ENCODE peak calls at places on chromosome X, in nine cellular contexts. X, A, V, I, W, T, C, Z and U are unnamed samples. For H3K4me1, the result is how much of the 10 kb centered on the place peaks cover.

GRCh38 chrX:114049063-114049462 is 534.8 kb upstream of the HTR2C start:
- DNase-seq in W (no peak), C (no peak), I (peak), X (no peak), A (peak), Z (no peak), T (no peak), V (no peak), U (no peak)

GRCh38 chrX:65035451-65035779 is 59.2 kb upstream of the ZC4H2 start:
- DNase-seq in A (peak), V (peak), T (peak), X (peak), C (peak), I (peak), Z (no peak), W (no peak), U (peak)

GRCh38 chrX:23883737-23884354 is 23.9 kb downstream of the APOO start:
- DNase-seq in X (no peak), T (peak), W (no peak), Z (no peak), C (no peak), V (peak), I (peak), A (peak), U (peak)

GRCh38 chrX:63424063-63424462 is 72.9 kb upstream of the SPIN4 start:
- DNase-seq in A (peak), C (no peak), T (no peak), W (no peak), I (no peak), Z (no peak), V (no peak), X (no peak), U (no peak)

GRCh38 chrX:56763556-56764152 is 34.6 kb downstream of the NBDY start:
- DNase-seq in T (peak), A (no peak), W (no peak), Z (peak), I (peak), V (no peak), C (peak), X (peak), U (no peak)

GRCh38 chrX:123348468-123348867 is 164.4 kb downstream of the GRIA3 start:
- DNase-seq in W (no peak), I (no peak), T (peak), A (no peak), C (no peak), V (no peak), Z (no peak), X (no peak), U (no peak)

GRCh38 chrX:148741441-148741840 is 241.0 kb downstream of the AFF2 start:
- DNase-seq in T (no peak), A (no peak), I (peak), V (peak), Z (no peak), C (no peak), W (no peak), X (no peak), U (no peak)

GRCh38 chrX:23694606-23695005 is 27.3 kb downstream of the PRDX4 start:
- DNase-seq in T (peak), W (peak), C (peak), A (peak), I (peak), V (peak), X (peak), Z (peak), U (peak)

GRCh38 chrX:129980540-129981206 is 1.8 kb upstream of the BCORL1 start:
- DNase-seq in T (peak), W (peak), Z (peak), I (peak), X (peak), C (peak), A (no peak), V (peak), U (peak)

GRCh38 chrX:91331476-91331875 is 103.2 kb upstream of the PABPC5 start:
- DNase-seq in W (no peak), V (no peak), C (no peak), X (no peak), Z (no peak), T (no peak), I (no peak), A (no peak), U (no peak)

GRCh38 chrX:132664273-132664672 is 175.4 kb upstream of the MBNL3 start:
- DNase-seq in V (no peak), I (no peak), W (no peak), X (no peak), T (no peak), A (no peak), Z (no peak), C (no peak), U (no peak)

GRCh38 chrX:134849390-134849789 is 141.4 kb upstream of the SMIM10 start:
- DNase-seq in A (peak), T (peak), Z (no peak), V (peak), I (no peak), C (no peak), X (no peak), W (no peak), U (no peak)

GRCh38 chrX:28988246-28988645 is 401.0 kb downstream of the IL1RAPL1 start:
- DNase-seq in Z (peak), X (no peak), C (peak), A (no peak), T (no peak), V (no peak), W (no peak), I (peak), U (no peak)

GRCh38 chrX:48498374-48498809 is 10.4 kb upstream of the PORCN start:
- DNase-seq in W (no peak), V (peak), X (no peak), I (no peak), A (no peak), T (peak), Z (no peak), C (no peak), U (no peak)

GRCh38 chrX:119726900-119727555 is 31.4 kb upstream of the SOWAHD start:
- DNase-seq in X (no peak), A (peak), C (no peak), V (no peak), W (no peak), Z (no peak), I (no peak), T (peak), U (peak)

GRCh38 chrX:132025085-132025484 is 2.0 kb downstream of the STK26 start:
- DNase-seq in X (no peak), W (no peak), A (no peak), C (no peak), V (no peak), T (no peak), I (no peak), Z (no peak), U (no peak)

GRCh38 chrX:107769581-107770317 is 5.8 kb downstream of the TSC22D3 start:
- DNase-seq in Z (no peak), A (no peak), C (no peak), I (no peak), T (no peak), V (no peak), W (no peak), X (no peak), U (no peak)

GRCh38 chrX:150813922-150814321 is 84.5 kb downstream of the CD99L2 start:
- DNase-seq in C (no peak), V (no peak), T (no peak), A (no peak), W (no peak), I (no peak), X (no peak), Z (no peak), U (no peak)

GRCh38 chrX:154376768-154377167 is 2.3 kb upstream of the EMD start:
- DNase-seq in T (no peak), W (no peak), I (no peak), Z (peak), C (no peak), X (no peak), V (peak), A (no peak), U (no peak)

GRCh38 chrX:129875669-129876068 is 30.3 kb upstream of the UTP14A start:
- DNase-seq in T (peak), X (no peak), V (peak), W (no peak), I (no peak), C (no peak), A (peak), Z (no peak), U (no peak)

GRCh38 chrX:78945186-78945912 is at the start of gene P2RY10:
- DNase-seq in I (no peak), V (no peak), W (peak), Z (no peak), X (peak), A (no peak), C (no peak), T (no peak), U (peak)

GRCh38 chrX:155216940-155217450 is 735 bp downstream of the VBP1 start:
- DNase-seq in X (no peak), I (peak), V (no peak), W (no peak), Z (no peak), T (no peak), A (peak), C (no peak), U (peak)

GRCh38 chrX:39829965-39830364 is 267.8 kb downstream of the BCOR start:
- DNase-seq in V (no peak), X (no peak), T (no peak), C (no peak), Z (no peak), I (no peak), A (no peak), W (no peak), U (no peak)

GRCh38 chrX:23251043-23251442 is 83.6 kb upstream of the PTCHD1 start:
- DNase-seq in X (no peak), V (no peak), W (no peak), Z (no peak), A (no peak), T (no peak), I (no peak), C (no peak), U (no peak)

GRCh38 chrX:65528705-65529340 is 5.8 kb downstream of the LAS1L start:
- DNase-seq in T (peak), W (peak), X (peak), V (peak), Z (no peak), C (peak), I (peak), A (peak), U (peak)

GRCh38 chrX:16665089-16665488 is 15.1 kb downstream of the S100G start:
- DNase-seq in I (no peak), V (peak), C (no peak), T (peak), Z (no peak), A (no peak), W (no peak), X (no peak), U (no peak)

GRCh38 chrX:39518451-39519212 is 579.1 kb downstream of the BCOR start:
- DNase-seq in V (no peak), T (peak), W (no peak), I (peak), C (peak), Z (peak), A (no peak), X (no peak), U (no peak)

GRCh38 chrX:32985544-32985943 is 225.8 kb downstream of the DMD start:
- DNase-seq in V (no peak), Z (no peak), X (no peak), W (no peak), I (no peak), T (no peak), A (no peak), C (no peak), U (no peak)

GRCh38 chrX:149036086-149036485 is 469.0 kb downstream of the IDS start:
- DNase-seq in T (no peak), C (no peak), Z (no peak), V (peak), W (no peak), X (no peak), A (no peak), I (no peak), U (no peak)

GRCh38 chrX:23756165-23756564 is 13.1 kb upstream of the ACOT9 start:
- DNase-seq in V (peak), Z (peak), T (peak), C (peak), A (no peak), I (peak), X (peak), W (peak), U (peak)

GRCh38 chrX:13755254-13755653 is 20.7 kb downstream of the OFD1 start:
- DNase-seq in I (no peak), Z (no peak), V (no peak), T (no peak), W (no peak), X (no peak), A (no peak), C (no peak), U (no peak)

DNA sequence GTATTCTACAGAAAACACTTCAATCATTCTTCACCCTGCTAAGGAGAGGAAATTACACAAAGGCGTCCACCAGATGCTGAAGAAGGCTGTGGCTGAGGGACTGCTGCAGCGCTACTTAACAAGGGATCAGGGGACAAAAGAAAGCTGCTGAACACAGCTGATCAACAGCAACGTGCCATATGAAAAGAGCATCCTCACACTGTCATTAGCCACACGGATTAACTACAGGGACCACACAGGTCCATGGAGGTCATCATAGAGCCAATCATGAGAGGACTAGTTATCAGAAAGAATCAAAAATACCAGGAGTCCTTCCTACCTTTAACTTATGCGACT is 69.6 kb upstream of the STS start:
- DNase-seq in X (no peak), Z (no peak), W (no peak), A (no peak), V (no peak), I (no peak), C (no peak), T (no peak), U (no peak)
- H3K27ac ChIP-seq in X (no peak), Z (no peak), W (no peak), A (no peak), V (no peak), I (no peak), C (no peak), T (no peak), U (no peak)

GRCh38 chrX:115579786-115580294 is 18.9 kb downstream of the PLS3 start:
- DNase-seq in W (no peak), X (no peak), A (no peak), V (no peak), I (peak), T (no peak), Z (no peak), C (no peak), U (no peak)

GRCh38 chrX:115573172-115573571 is 12.2 kb downstream of the PLS3 start:
- DNase-seq in C (no peak), W (no peak), X (no peak), A (no peak), T (no peak), Z (no peak), V (no peak), I (no peak), U (no peak)

GRCh38 chrX:115579327-115579726 is 18.4 kb downstream of the PLS3 start:
- DNase-seq in T (no peak), X (no peak), Z (no peak), C (no peak), I (no peak), A (no peak), W (no peak), V (no peak), U (no peak)

GRCh38 chrX:115571712-115572111 is 10.7 kb downstream of the PLS3 start:
- DNase-seq in A (no peak), V (no peak), C (no peak), Z (no peak), X (no peak), T (no peak), I (no peak), W (no peak), U (no peak)

DNA sequence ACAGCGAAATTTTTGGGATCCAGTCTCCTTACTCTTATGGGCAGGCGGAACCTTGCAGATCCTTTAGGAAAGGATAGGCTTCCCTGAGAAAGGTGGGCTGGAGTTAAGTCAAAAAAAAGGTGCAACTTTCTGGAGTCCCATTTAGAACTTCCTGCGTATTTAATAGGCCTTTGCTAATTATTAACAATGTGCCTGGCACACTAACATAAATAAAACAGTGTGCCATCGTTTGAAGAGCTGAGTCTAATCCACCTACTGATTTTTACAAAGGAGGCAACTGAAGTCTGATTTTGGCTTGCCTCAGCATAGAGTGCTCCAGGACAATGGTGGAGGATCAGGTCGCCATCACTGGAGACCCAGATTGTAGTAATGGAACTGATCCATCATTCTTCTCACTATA is 15.7 kb downstream of the PLS3 start:
- DNase-seq in V (no peak), I (no peak), T (no peak), W (no peak), C (no peak), X (no peak), A (no peak), Z (no peak), U (peak)
- H3K4me1 ChIP-seq in V (under half), I (under half), T (under half), W (under half), C (under half), X (under half), A (under half), Z (under half), U (under half)

GRCh38 chrX:54180403-54180802 is 2.7 kb downstream of the FAM120C start:
- DNase-seq in A (peak), I (no peak), T (peak), X (no peak), Z (no peak), V (peak), C (no peak), W (no peak), U (no peak)
- H3K27ac ChIP-seq in A (peak), I (no peak), T (no peak), X (no peak), Z (no peak), V (no peak), C (no peak), W (no peak), U (no peak)

DNA sequence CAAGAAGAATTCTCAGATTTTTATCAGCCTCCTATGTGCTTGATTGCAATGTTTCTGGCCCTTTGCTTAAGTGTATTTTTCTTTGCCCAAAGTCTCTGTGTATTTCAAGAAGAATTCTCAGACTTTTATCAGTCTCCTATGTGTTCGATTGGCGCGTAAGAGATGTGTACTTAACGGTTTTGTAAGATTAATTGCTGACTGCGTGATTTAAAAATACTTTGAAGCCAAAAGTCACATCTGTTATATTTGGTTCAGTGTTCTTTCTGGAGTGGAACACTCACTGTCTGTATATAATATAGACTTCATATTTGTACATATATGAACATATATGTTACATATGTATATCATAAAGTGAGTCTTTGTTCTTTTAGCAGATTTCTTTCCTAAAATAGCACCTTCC is 11.4 kb downstream of the SCML1 start:
- DNase-seq in T (no peak), X (no peak), Z (no peak), V (no peak), W (no peak), A (no peak), I (no peak), C (no peak), U (no peak)
- H3K4me1 ChIP-seq in T (under half), X (under half), Z (under half), V (under half), W (under half), A (under half), I (under half), C (under half), U (under half)